ENCODE peak calls at places on chromosomes 2 and 18, in six cellular contexts. One of them, this sample, is unnamed.

GRCh38 chr2:147045113-147045512 is 799.7 kb upstream of the ACVR2A start:
- DNase-seq in mucosa of descending colon: peak
- DNase-seq in right atrium auricular region: peak
- DNase-seq in foreskin fibroblast: peak
- DNase-seq in CD8-positive, alpha-beta T cell: no peak
- DNase-seq in ovary: no peak
- DNase-seq in this sample: peak

GRCh38 chr2:132416080-132416911 is at the start of gene GPR39:
- DNase-seq in mucosa of descending colon: peak
- DNase-seq in right atrium auricular region: peak
- DNase-seq in foreskin fibroblast: peak
- DNase-seq in CD8-positive, alpha-beta T cell: no peak
- DNase-seq in ovary: peak
- DNase-seq in this sample: peak

GRCh38 chr2:54666131-54666637 is 57.3 kb upstream of the EML6 start:
- DNase-seq in mucosa of descending colon: no peak
- DNase-seq in right atrium auricular region: peak
- DNase-seq in foreskin fibroblast: peak
- DNase-seq in CD8-positive, alpha-beta T cell: no peak
- DNase-seq in ovary: peak
- DNase-seq in this sample: peak

GRCh38 chr2:9519250-9519649 is 36.4 kb downstream of the ADAM17 start:
- DNase-seq in mucosa of descending colon: no peak
- DNase-seq in right atrium auricular region: no peak
- DNase-seq in foreskin fibroblast: peak
- DNase-seq in CD8-positive, alpha-beta T cell: no peak
- DNase-seq in ovary: no peak
- DNase-seq in this sample: no peak

GRCh38 chr2:168543037-168543436 is 87.0 kb downstream of the CERS6 start:
- DNase-seq in mucosa of descending colon: peak
- DNase-seq in right atrium auricular region: no peak
- DNase-seq in foreskin fibroblast: no peak
- DNase-seq in CD8-positive, alpha-beta T cell: no peak
- DNase-seq in ovary: no peak
- DNase-seq in this sample: no peak

GRCh38 chr18:58915006-58915799 is 50.5 kb downstream of the ZNF532 start:
- DNase-seq in mucosa of descending colon: no peak
- DNase-seq in right atrium auricular region: no peak
- DNase-seq in foreskin fibroblast: no peak
- DNase-seq in CD8-positive, alpha-beta T cell: no peak
- DNase-seq in ovary: no peak
- DNase-seq in this sample: no peak

GRCh38 chr2:212465456-212465855 is 73.1 kb downstream of the ERBB4 start:
- DNase-seq in mucosa of descending colon: no peak
- DNase-seq in right atrium auricular region: no peak
- DNase-seq in foreskin fibroblast: no peak
- DNase-seq in CD8-positive, alpha-beta T cell: no peak
- DNase-seq in ovary: no peak
- DNase-seq in this sample: no peak

GRCh38 chr2:218033208-218033589 is 30.4 kb upstream of the TNS1 start:
- DNase-seq in mucosa of descending colon: no peak
- DNase-seq in right atrium auricular region: peak
- DNase-seq in foreskin fibroblast: no peak
- DNase-seq in CD8-positive, alpha-beta T cell: no peak
- DNase-seq in ovary: no peak
- DNase-seq in this sample: no peak

GRCh38 chr2:217995741-217996141 is 7.1 kb downstream of the TNS1 start:
- DNase-seq in mucosa of descending colon: no peak
- DNase-seq in right atrium auricular region: peak
- DNase-seq in foreskin fibroblast: peak
- DNase-seq in CD8-positive, alpha-beta T cell: no peak
- DNase-seq in ovary: peak
- DNase-seq in this sample: no peak

GRCh38 chr2:42100696-42101585 is 53.1 kb downstream of the PKDCC start:
- DNase-seq in mucosa of descending colon: peak
- DNase-seq in right atrium auricular region: no peak
- DNase-seq in foreskin fibroblast: peak
- DNase-seq in CD8-positive, alpha-beta T cell: peak
- DNase-seq in ovary: peak
- DNase-seq in this sample: peak

GRCh38 chr18:48627216-48627615 is 88.4 kb downstream of the CTIF start:
- DNase-seq in mucosa of descending colon: no peak
- DNase-seq in right atrium auricular region: no peak
- DNase-seq in foreskin fibroblast: peak
- DNase-seq in CD8-positive, alpha-beta T cell: no peak
- DNase-seq in ovary: no peak
- DNase-seq in this sample: peak

GRCh38 chr2:55986700-55987440 is 63.3 kb upstream of the EFEMP1 start:
- DNase-seq in mucosa of descending colon: no peak
- DNase-seq in right atrium auricular region: no peak
- DNase-seq in foreskin fibroblast: peak
- DNase-seq in CD8-positive, alpha-beta T cell: no peak
- DNase-seq in ovary: no peak
- DNase-seq in this sample: peak

GRCh38 chr18:79816092-79816491 is 18.4 kb downstream of the KCNG2 start:
- DNase-seq in mucosa of descending colon: no peak
- DNase-seq in right atrium auricular region: no peak
- DNase-seq in foreskin fibroblast: no peak
- DNase-seq in CD8-positive, alpha-beta T cell: no peak
- DNase-seq in ovary: no peak
- DNase-seq in this sample: no peak

GRCh38 chr2:199914372-199914958 is 3.4 kb downstream of the C2orf69 start:
- DNase-seq in mucosa of descending colon: no peak
- DNase-seq in right atrium auricular region: no peak
- DNase-seq in foreskin fibroblast: no peak
- DNase-seq in CD8-positive, alpha-beta T cell: no peak
- DNase-seq in ovary: no peak
- DNase-seq in this sample: no peak

GRCh38 chr2:220913384-220913783 is 658.7 kb downstream of the EPHA4 start:
- DNase-seq in mucosa of descending colon: no peak
- DNase-seq in right atrium auricular region: no peak
- DNase-seq in foreskin fibroblast: peak
- DNase-seq in CD8-positive, alpha-beta T cell: no peak
- DNase-seq in ovary: no peak
- DNase-seq in this sample: no peak

GRCh38 chr2:74696758-74697327 is 42.8 kb downstream of the SEMA4F start:
- DNase-seq in mucosa of descending colon: no peak
- DNase-seq in right atrium auricular region: no peak
- DNase-seq in foreskin fibroblast: peak
- DNase-seq in CD8-positive, alpha-beta T cell: no peak
- DNase-seq in ovary: no peak
- DNase-seq in this sample: peak

GRCh38 chr18:21105936-21106335 is 5.7 kb downstream of the ROCK1 start:
- DNase-seq in mucosa of descending colon: no peak
- DNase-seq in right atrium auricular region: no peak
- DNase-seq in foreskin fibroblast: no peak
- DNase-seq in CD8-positive, alpha-beta T cell: no peak
- DNase-seq in ovary: no peak
- DNase-seq in this sample: no peak

GRCh38 chr2:18384242-18384641 is 176.2 kb downstream of the RDH14 start:
- DNase-seq in mucosa of descending colon: no peak
- DNase-seq in right atrium auricular region: no peak
- DNase-seq in foreskin fibroblast: peak
- DNase-seq in CD8-positive, alpha-beta T cell: no peak
- DNase-seq in ovary: no peak
- DNase-seq in this sample: no peak

GRCh38 chr2:102159295-102159694 is 16.7 kb downstream of the IL1R1 start:
- DNase-seq in mucosa of descending colon: no peak
- DNase-seq in right atrium auricular region: no peak
- DNase-seq in foreskin fibroblast: peak
- DNase-seq in CD8-positive, alpha-beta T cell: no peak
- DNase-seq in ovary: no peak
- DNase-seq in this sample: peak

GRCh38 chr2:27932396-27932795 is 41.9 kb downstream of the BABAM2 start:
- DNase-seq in mucosa of descending colon: no peak
- DNase-seq in right atrium auricular region: no peak
- DNase-seq in foreskin fibroblast: peak
- DNase-seq in CD8-positive, alpha-beta T cell: no peak
- DNase-seq in ovary: no peak
- DNase-seq in this sample: peak

GRCh38 chr2:203155406-203155805 is 83.4 kb upstream of the CYP20A1 start:
- DNase-seq in mucosa of descending colon: no peak
- DNase-seq in right atrium auricular region: no peak
- DNase-seq in foreskin fibroblast: no peak
- DNase-seq in CD8-positive, alpha-beta T cell: peak
- DNase-seq in ovary: no peak
- DNase-seq in this sample: no peak

GRCh38 chr2:234003972-234004617 is 46.4 kb upstream of the SPP2 start:
- DNase-seq in mucosa of descending colon: no peak
- DNase-seq in right atrium auricular region: no peak
- DNase-seq in foreskin fibroblast: peak
- DNase-seq in CD8-positive, alpha-beta T cell: no peak
- DNase-seq in ovary: no peak
- DNase-seq in this sample: peak

GRCh38 chr2:175170679-175171304 is 2.8 kb upstream of the ATF2 start:
- DNase-seq in mucosa of descending colon: no peak
- DNase-seq in right atrium auricular region: no peak
- DNase-seq in foreskin fibroblast: no peak
- DNase-seq in CD8-positive, alpha-beta T cell: no peak
- DNase-seq in ovary: no peak
- DNase-seq in this sample: no peak

GRCh38 chr2:221124542-221125235 is 447.4 kb downstream of the EPHA4 start:
- DNase-seq in mucosa of descending colon: no peak
- DNase-seq in right atrium auricular region: no peak
- DNase-seq in foreskin fibroblast: no peak
- DNase-seq in CD8-positive, alpha-beta T cell: no peak
- DNase-seq in ovary: no peak
- DNase-seq in this sample: no peak

GRCh38 chr2:81389203-81389602 is 1084.7 kb upstream of the LRRTM1 start:
- DNase-seq in mucosa of descending colon: no peak
- DNase-seq in right atrium auricular region: no peak
- DNase-seq in foreskin fibroblast: no peak
- DNase-seq in CD8-positive, alpha-beta T cell: no peak
- DNase-seq in ovary: no peak
- DNase-seq in this sample: peak
- TF ChIP-seq CTCF in mucosa of descending colon: no peak
- TF ChIP-seq CTCF in right atrium auricular region: no peak
- TF ChIP-seq CTCF in foreskin fibroblast: no peak
- TF ChIP-seq CTCF in CD8-positive, alpha-beta T cell: no peak
- TF ChIP-seq CTCF in ovary: no peak
- TF ChIP-seq CTCF in this sample: peak

GRCh38 chr2:231676243-231676642 is 32.1 kb upstream of the PTMA start:
- DNase-seq in mucosa of descending colon: no peak
- DNase-seq in right atrium auricular region: no peak
- DNase-seq in foreskin fibroblast: no peak
- DNase-seq in CD8-positive, alpha-beta T cell: no peak
- DNase-seq in ovary: no peak
- DNase-seq in this sample: no peak

GRCh38 chr2:231673348-231673770 is 35.0 kb upstream of the PTMA start:
- DNase-seq in mucosa of descending colon: peak
- DNase-seq in right atrium auricular region: no peak
- DNase-seq in foreskin fibroblast: no peak
- DNase-seq in CD8-positive, alpha-beta T cell: no peak
- DNase-seq in ovary: peak
- DNase-seq in this sample: peak

GRCh38 chr2:231672617-231673347 is 35.5 kb upstream of the PTMA start:
- DNase-seq in mucosa of descending colon: peak
- DNase-seq in right atrium auricular region: no peak
- DNase-seq in foreskin fibroblast: peak
- DNase-seq in CD8-positive, alpha-beta T cell: no peak
- DNase-seq in ovary: no peak
- DNase-seq in this sample: peak

GRCh38 chr2:231677632-231678104 is 30.7 kb upstream of the PTMA start:
- DNase-seq in mucosa of descending colon: peak
- DNase-seq in right atrium auricular region: peak
- DNase-seq in foreskin fibroblast: peak
- DNase-seq in CD8-positive, alpha-beta T cell: peak
- DNase-seq in ovary: peak
- DNase-seq in this sample: peak

DNA sequence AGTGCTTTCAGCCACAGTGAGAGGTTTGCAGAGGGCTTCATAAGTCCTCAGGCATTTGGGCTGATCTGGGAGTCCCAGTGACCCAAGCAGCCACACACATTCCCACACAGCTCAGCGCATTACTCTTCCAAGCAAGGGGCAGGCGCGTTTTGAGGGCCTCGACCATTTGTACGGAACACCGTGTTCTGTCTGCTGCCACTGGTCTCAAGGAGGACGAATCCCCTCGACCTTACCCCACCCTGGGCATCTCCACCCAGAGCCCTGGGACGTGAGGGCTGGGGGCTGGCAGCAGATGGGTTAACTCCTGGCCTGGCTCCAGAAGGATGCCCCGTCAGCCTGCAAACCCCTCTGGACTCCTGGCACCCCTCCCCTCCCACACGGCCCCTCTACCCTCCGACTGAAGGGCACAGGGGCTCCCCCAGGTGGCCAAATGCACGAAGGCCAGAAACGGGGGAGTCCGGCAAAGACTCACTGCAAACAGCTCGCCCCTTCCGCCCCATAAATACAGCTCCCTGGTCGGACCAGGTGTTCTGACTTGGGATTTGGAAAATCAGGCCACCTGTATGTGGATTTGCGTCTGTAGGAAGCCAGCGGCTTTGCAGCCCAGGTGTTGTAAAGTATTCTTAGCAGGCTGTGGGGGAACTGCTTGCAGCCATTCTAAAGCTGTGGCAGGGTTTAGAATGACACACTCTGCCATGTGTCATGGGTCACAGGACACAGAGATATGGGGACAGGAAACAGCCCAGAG is 33.6 kb upstream of the PTMA start:
- DNase-seq in mucosa of descending colon: peak
- DNase-seq in right atrium auricular region: peak
- DNase-seq in foreskin fibroblast: peak
- DNase-seq in CD8-positive, alpha-beta T cell: peak
- DNase-seq in ovary: peak
- DNase-seq in this sample: peak
- H3K4me3 ChIP-seq in mucosa of descending colon: no peak
- H3K4me3 ChIP-seq in right atrium auricular region: no peak
- H3K4me3 ChIP-seq in foreskin fibroblast: no peak
- H3K4me3 ChIP-seq in CD8-positive, alpha-beta T cell: no peak
- H3K4me3 ChIP-seq in ovary: no peak
- H3K4me3 ChIP-seq in this sample: no peak

DNA sequence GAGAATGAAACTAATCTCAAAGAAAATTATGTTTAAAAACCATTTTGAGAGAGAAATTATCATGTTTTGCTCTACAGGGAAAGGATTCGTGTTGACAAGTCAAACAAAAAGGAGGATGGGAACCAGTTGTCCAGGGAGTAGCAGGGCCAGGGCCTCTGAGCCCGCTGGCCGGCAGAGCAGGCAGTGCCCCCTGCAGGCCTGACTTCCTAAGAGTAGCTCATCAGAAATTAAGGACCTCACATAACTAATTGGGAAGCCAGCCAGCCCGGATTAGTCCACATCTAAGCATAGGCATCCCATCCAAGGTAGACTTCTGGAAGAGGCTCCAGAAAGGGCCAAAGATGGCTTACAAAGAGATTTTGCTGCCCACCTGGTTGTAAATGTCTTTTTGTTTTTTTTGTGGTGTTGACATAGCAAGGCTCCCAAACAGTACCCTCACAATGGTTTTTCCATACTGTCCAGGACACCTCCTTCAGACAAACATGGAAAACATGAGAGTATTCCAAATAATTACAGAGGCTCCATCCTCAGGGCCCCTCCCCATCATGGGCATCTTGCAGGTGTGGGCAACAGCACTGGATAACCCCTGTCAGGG is 241.2 kb upstream of the TANK start:
- DNase-seq in mucosa of descending colon: peak
- DNase-seq in right atrium auricular region: peak
- DNase-seq in foreskin fibroblast: peak
- DNase-seq in CD8-positive, alpha-beta T cell: no peak
- DNase-seq in ovary: peak
- DNase-seq in this sample: peak
- TF ChIP-seq CTCF in mucosa of descending colon: peak
- TF ChIP-seq CTCF in right atrium auricular region: peak
- TF ChIP-seq CTCF in foreskin fibroblast: peak
- TF ChIP-seq CTCF in CD8-positive, alpha-beta T cell: peak
- TF ChIP-seq CTCF in ovary: peak
- TF ChIP-seq CTCF in this sample: peak

GRCh38 chr2:106054880-106055655 is 139.0 kb downstream of the UXS1 start:
- DNase-seq in mucosa of descending colon: no peak
- DNase-seq in right atrium auricular region: no peak
- DNase-seq in foreskin fibroblast: no peak
- DNase-seq in CD8-positive, alpha-beta T cell: peak
- DNase-seq in ovary: no peak
- DNase-seq in this sample: no peak
- H3K4me3 ChIP-seq in mucosa of descending colon: no peak
- H3K4me3 ChIP-seq in right atrium auricular region: no peak
- H3K4me3 ChIP-seq in foreskin fibroblast: no peak
- H3K4me3 ChIP-seq in CD8-positive, alpha-beta T cell: no peak
- H3K4me3 ChIP-seq in ovary: no peak
- H3K4me3 ChIP-seq in this sample: no peak